ENCODE peak calls at places on chromosomes 11 and 22, in seven cellular contexts. S, N, G, I, Q, O and Y are unnamed samples.
A peak's percentile ranks its signal among the peaks of the same experiment; 100 is the strongest.

GRCh38 chr11:127445476-127445875 is 444.9 kb upstream of the KIRREL3 start:
- DNase-seq in O (no peak), S (no peak), G (no peak), N (peak; percentile 42), Q (no peak), I (no peak), Y (no peak)

GRCh38 chr11:122633219-122633829 is 22.2 kb upstream of the UBASH3B start:
- DNase-seq in G (peak; percentile 77), Q (peak; percentile 82), O (peak; percentile 78), N (peak; percentile 70), S (peak; percentile 72), I (peak; percentile 88), Y (peak; percentile 71)

GRCh38 chr11:68383976-68384501 is 71.6 kb downstream of the LRP5 start:
- DNase-seq in G (peak; percentile 46), I (peak; percentile 57), S (peak; percentile 44), N (peak; percentile 83), O (peak; percentile 35), Q (peak; percentile 51), Y (peak; percentile 49)

GRCh38 chr22:19775496-19776325 is 15.1 kb downstream of the TBX1 start:
- DNase-seq in Q (no peak), G (no peak), I (no peak), N (no peak), S (no peak), O (no peak), Y (no peak)

GRCh38 chr11:44484211-44484610 is 81.3 kb upstream of the CD82 start:
- DNase-seq in I (peak; percentile 33), O (peak; percentile 18), S (no peak), Q (peak; percentile 29), N (peak; percentile 48), G (no peak), Y (peak; percentile 13)

GRCh38 chr11:31812392-31813241 is 1.5 kb upstream of the PAX6 start:
- DNase-seq in G (no peak), N (no peak), I (no peak), S (peak; percentile 59), O (no peak), Q (peak; percentile 35), Y (no peak)

GRCh38 chr11:17063171-17064002 is 14.1 kb downstream of the RPS13 start:
- DNase-seq in N (peak; percentile 82), O (peak; percentile 50), S (peak; percentile 56), G (peak; percentile 54), I (peak; percentile 71), Q (peak; percentile 66), Y (peak; percentile 48)

GRCh38 chr22:27597703-27598444 is 203.7 kb downstream of the MN1 start:
- DNase-seq in Q (peak; percentile 17), G (peak; percentile 12), S (no peak), N (no peak), O (peak; percentile 54), I (peak; percentile 21), Y (peak; percentile 16)

GRCh38 chr11:63999349-64000025 is 13.2 kb downstream of the OTUB1 start:
- DNase-seq in O (peak; percentile 70), S (peak; percentile 46), I (peak; percentile 61), Q (no peak), N (peak; percentile 44), G (peak; percentile 28), Y (no peak)

GRCh38 chr22:48572951-48573350 is 1254.7 kb downstream of the BRD1 start:
- DNase-seq in N (no peak), G (no peak), Q (no peak), S (no peak), I (no peak), O (no peak), Y (no peak)

GRCh38 chr11:74085542-74085892 is 76.6 kb upstream of the UCP3 start:
- DNase-seq in G (no peak), S (no peak), N (no peak), O (no peak), I (peak; percentile 70), Q (no peak), Y (no peak)

GRCh38 chr22:26079009-26079408 is 90.3 kb upstream of the SEZ6L start:
- DNase-seq in Q (peak; percentile 5), N (no peak), G (no peak), I (no peak), S (no peak), O (no peak), Y (no peak)

DNA sequence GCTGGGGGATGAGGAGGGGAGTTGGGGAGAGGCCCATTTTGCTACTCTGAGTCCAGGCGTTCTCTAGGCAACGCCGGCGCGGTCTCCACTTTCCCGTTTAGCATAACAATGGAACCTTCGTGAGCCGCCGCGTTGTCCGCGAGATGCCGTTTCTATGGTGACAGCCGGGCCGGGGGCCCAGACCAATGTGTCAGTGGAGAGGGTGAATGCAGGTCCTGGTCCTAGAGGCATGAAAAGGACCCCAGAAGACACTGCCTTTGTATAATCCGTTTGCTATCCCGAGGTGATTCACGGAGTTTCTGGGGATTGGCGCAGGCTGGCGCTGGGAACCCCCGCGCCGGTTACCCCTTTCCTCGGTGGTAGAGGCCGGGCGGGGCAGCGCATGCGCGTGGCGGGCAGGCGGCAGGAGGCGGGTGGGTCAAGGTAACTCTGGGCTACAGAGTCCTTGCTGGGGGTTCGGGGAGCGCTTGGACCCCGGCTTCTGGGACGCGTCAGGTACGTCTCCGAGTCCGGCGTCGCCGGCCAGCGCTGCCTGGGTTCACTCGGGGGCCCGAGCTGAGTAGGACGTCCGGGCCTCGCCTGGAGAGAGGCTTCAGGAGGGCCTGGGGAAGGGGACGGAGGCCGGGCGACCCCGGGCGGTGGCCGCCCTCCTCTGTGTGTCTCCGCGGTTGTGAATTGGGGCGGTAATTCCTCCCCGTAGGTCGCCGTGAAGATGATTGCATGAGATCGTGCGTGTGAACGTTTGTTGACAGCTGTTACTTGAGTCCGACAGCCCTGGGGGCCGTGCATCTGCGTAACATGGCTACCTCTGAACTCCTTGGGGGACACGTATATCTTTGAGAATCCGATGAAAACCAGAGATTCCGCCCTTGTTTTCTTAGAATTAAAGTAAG is at the start of the genes CBY1 and FAM227A:
- DNase-seq in G (peak; percentile 83), O (peak; percentile 72), N (peak; percentile 94), I (peak; percentile 86), Q (peak; percentile 84), S (peak; percentile 90), Y (peak; percentile 82)
- H3K4me3 ChIP-seq in G (peak within 1 kb of the TSS; percentile 99), O (peak within 1 kb of the TSS; percentile 91), N (peak within 1 kb of the TSS; percentile 77), I (peak within 1 kb of the TSS; percentile 76), Q (peak within 1 kb of the TSS; percentile 89), S (peak within 1 kb of the TSS; percentile 92), Y (peak within 1 kb of the TSS; percentile 92)

GRCh38 chr11:4065601-4066377 is 28.8 kb upstream of the RRM1 start:
- DNase-seq in I (no peak), O (no peak), N (no peak), G (no peak), Q (no peak), S (no peak), Y (no peak)

GRCh38 chr11:4063348-4063747 is 31.3 kb upstream of the RRM1 start:
- DNase-seq in S (no peak), I (no peak), Q (no peak), G (no peak), N (no peak), O (no peak), Y (peak; percentile 32)

GRCh38 chr11:4064278-4064955 is 30.2 kb upstream of the RRM1 start:
- DNase-seq in G (no peak), Q (no peak), I (no peak), N (no peak), S (no peak), O (no peak), Y (no peak)

GRCh38 chr11:4066960-4067359 is 27.6 kb upstream of the RRM1 start:
- DNase-seq in N (no peak), I (no peak), O (no peak), S (no peak), G (no peak), Q (peak; percentile 63), Y (no peak)

DNA sequence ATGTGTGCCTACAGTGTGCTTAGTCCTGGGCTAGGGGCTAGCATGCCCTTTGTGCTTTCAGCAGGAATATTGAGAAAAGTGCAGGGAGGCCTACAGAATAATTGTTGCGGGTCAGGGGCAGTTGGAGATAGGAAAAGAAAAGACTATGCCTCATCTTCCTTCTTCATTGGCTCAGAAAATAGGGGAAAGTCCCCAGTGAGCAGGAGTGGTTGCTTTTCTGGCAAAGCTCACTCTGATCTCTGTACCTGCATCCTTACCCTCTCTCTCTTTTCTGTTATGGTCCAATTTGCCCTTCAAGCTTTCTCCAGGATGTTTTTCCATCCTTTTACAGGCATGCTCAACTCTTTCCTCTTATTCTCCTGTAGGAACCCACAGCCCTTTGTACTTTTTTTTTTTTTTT is 29.5 kb upstream of the RRM1 start:
- DNase-seq in O (no peak), N (no peak), S (no peak), I (no peak), G (no peak), Q (no peak), Y (no peak)
- TF ChIP-seq CTCF in O (no peak), N (no peak), S (no peak), I (no peak), G (no peak), Q (no peak), Y (no peak)

GRCh38 chr11:393219-394033 is 583 bp upstream of the PKP3 start:
- DNase-seq in S (peak; percentile 57), I (peak; percentile 70), O (peak; percentile 77), N (no peak), G (peak; percentile 66), Q (peak; percentile 62), Y (peak; percentile 70)

GRCh38 chr11:394858-395655 is 1.0 kb downstream of the PKP3 start:
- DNase-seq in I (no peak), O (no peak), Q (no peak), G (no peak), S (no peak), N (no peak), Y (no peak)

GRCh38 chr11:395866-396265 is 1.9 kb downstream of the PKP3 start:
- DNase-seq in Q (no peak), N (no peak), I (no peak), S (no peak), O (no peak), G (no peak), Y (no peak)

GRCh38 chr11:392102-392777 is 1.8 kb upstream of the PKP3 start:
- DNase-seq in S (no peak), G (no peak), Q (no peak), I (no peak), N (no peak), O (no peak), Y (no peak)

DNA sequence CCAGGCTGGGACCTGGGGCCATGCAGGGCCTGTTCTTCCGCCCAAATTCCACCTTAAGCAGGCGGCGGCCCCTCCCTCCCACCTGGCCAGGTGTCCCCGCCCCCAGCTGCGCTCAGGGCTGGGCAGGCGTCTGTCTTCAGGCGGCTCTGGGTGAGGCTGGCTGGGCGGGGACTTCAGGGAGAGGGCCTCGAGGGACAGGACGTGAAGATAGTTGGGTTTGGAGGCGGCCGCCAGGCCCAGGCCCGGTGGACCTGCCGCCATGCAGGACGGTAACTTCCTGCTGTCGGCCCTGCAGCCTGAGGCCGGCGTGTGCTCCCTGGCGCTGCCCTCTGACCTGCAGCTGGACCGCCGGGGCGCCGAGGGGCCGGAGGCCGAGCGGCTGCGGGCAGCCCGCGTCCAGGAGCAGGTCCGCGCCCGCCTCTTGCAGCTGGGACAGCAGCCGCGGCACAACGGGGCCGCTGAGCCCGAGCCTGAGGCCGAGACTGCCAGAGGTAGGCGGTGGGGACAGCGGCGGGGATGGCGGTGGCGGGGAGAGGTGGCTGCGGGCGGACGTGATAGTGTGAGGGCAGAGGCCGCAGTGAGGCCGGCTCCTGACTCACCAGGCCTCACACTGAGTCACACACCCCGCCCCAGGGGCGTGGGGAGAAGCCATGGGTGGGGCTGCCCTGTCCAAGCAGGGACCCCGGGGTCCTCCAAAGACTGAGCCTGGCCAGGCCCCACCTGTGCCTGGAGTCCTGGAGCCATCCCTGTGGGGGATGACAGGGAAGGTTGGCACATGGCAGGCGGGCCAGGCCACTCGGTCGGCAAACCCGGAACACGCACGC is at the start of gene PKP3:
- DNase-seq in G (peak; percentile 66), Q (no peak), N (no peak), O (peak; percentile 72), S (peak; percentile 48), I (peak; percentile 46), Y (peak; percentile 53)
- H3K4me3 ChIP-seq in G (no peak within 1 kb of the TSS), Q (no peak within 1 kb of the TSS), N (no peak within 1 kb of the TSS), O (no peak within 1 kb of the TSS), S (no peak within 1 kb of the TSS), I (no peak within 1 kb of the TSS), Y (no peak within 1 kb of the TSS)

GRCh38 chr11:1848640-1849265 is 4.1 kb upstream of the LSP1 start:
- DNase-seq in N (no peak), S (no peak), O (no peak), I (no peak), Q (no peak), G (no peak), Y (no peak)
- TF ChIP-seq CTCF in N (no peak), S (no peak), O (no peak), I (no peak), Q (no peak), G (no peak), Y (no peak)